ENCODE peak calls at places on chromosomes 2 and 18, in five cellular contexts. J is T-cell, A is activated B cell treated with CpG ODN at 0.5 μM for 24 hours, U is HTR-8/SVneo, Q is NCI-H1105. I is an unnamed sample.
A peak's percentile ranks its signal among the peaks of the same experiment; 100 is the strongest.

GRCh38 chr18:28735731-28736130 is 558.8 kb upstream of the CDH2 start:
- DNase-seq in U (peak; percentile 29), Q (no peak), J (no peak), A (no peak), I (peak; percentile 9)

GRCh38 chr2:120005834-120006521 is 6.9 kb upstream of the EPB41L5 start:
- DNase-seq in J (no peak), U (no peak), Q (no peak), A (no peak), I (no peak)

GRCh38 chr2:176581557-176582150 is 312.4 kb downstream of the MTX2 start:
- DNase-seq in J (no peak), A (no peak), U (no peak), Q (no peak), I (no peak)

GRCh38 chr18:4284528-4284927 is 170.6 kb downstream of the DLGAP1 start:
- DNase-seq in U (no peak), A (no peak), J (no peak), Q (no peak), I (no peak)

GRCh38 chr2:167054881-167055280 is 166.6 kb downstream of the XIRP2 start:
- DNase-seq in J (no peak), A (no peak), U (no peak), Q (no peak), I (no peak)

GRCh38 chr18:69689081-69689759 is 258.5 kb downstream of the CD226 start:
- DNase-seq in U (no peak), A (no peak), Q (no peak), J (no peak), I (no peak)

GRCh38 chr18:24427484-24427883 is 1.0 kb downstream of the IMPACT start:
- DNase-seq in J (no peak), U (no peak), Q (peak; percentile 34), A (no peak), I (peak; percentile 4)

GRCh38 chr18:74982946-74983635 is 225.8 kb downstream of the PTGR3 start:
- DNase-seq in J (no peak), Q (peak; percentile 71), A (no peak), U (no peak), I (no peak)

GRCh38 chr18:43181711-43182110 is 66.2 kb upstream of the RIT2 start:
- DNase-seq in A (no peak), J (no peak), Q (no peak), U (no peak), I (no peak)

GRCh38 chr2:209323738-209324137 is 100.1 kb upstream of the MAP2 start:
- DNase-seq in J (no peak), A (no peak), Q (no peak), U (no peak), I (no peak)

GRCh38 chr2:8479298-8479697 is 202.6 kb upstream of the ID2 start:
- DNase-seq in U (no peak), A (no peak), Q (no peak), J (no peak), I (no peak)

GRCh38 chr2:200156140-200156858 is 150.2 kb upstream of the SPATS2L start:
- DNase-seq in U (peak; percentile 56), Q (no peak), A (no peak), J (no peak), I (peak; percentile 82)

GRCh38 chr2:134679740-134680139 is 39.1 kb downstream of the TMEM163 start:
- DNase-seq in Q (no peak), A (no peak), U (no peak), J (peak; percentile 42), I (no peak)

GRCh38 chr2:161571051-161571429 is 53.2 kb upstream of the SLC4A10 start:
- DNase-seq in Q (no peak), A (no peak), J (no peak), U (no peak), I (no peak)

GRCh38 chr2:199463000-199463692 is 5.4 kb upstream of the SATB2 start:
- DNase-seq in Q (peak; percentile 43), J (peak; percentile 37), A (no peak), U (peak; percentile 81), I (peak; percentile 70)

GRCh38 chr2:11590193-11590592 is 56.3 kb downstream of the GREB1 start:
- DNase-seq in U (no peak), A (no peak), J (no peak), Q (no peak), I (no peak)

GRCh38 chr2:75464348-75464946 is 96.3 kb downstream of the EVA1A start:
- DNase-seq in Q (no peak), A (no peak), J (no peak), U (peak; percentile 20), I (peak; percentile 47)

GRCh38 chr2:237201461-237202287 is 116.0 kb downstream of the COPS8 start:
- DNase-seq in J (no peak), A (no peak), U (peak; percentile 89), Q (no peak), I (peak; percentile 13)

GRCh38 chr2:201807452-201807980 is 1.2 kb downstream of the CDK15 start:
- DNase-seq in A (no peak), J (no peak), U (no peak), Q (no peak), I (no peak)

GRCh38 chr18:31557446-31557845 is 34.2 kb upstream of the TTR start:
- DNase-seq in U (no peak), J (no peak), A (no peak), Q (no peak), I (no peak)

GRCh38 chr18:69996417-69996816 is 48.7 kb upstream of the CD226 start:
- DNase-seq in U (no peak), A (no peak), J (no peak), Q (no peak), I (no peak)

GRCh38 chr2:216274194-216274593 is 98.1 kb downstream of the MARCHF4 start:
- DNase-seq in A (no peak), J (no peak), U (no peak), Q (no peak), I (no peak)

GRCh38 chr18:13191779-13192178 is 26.8 kb upstream of the LDLRAD4 start:
- DNase-seq in J (no peak), Q (no peak), U (peak; percentile 18), A (no peak), I (no peak)

GRCh38 chr2:180682871-180683270 is 297.5 kb upstream of the UBE2E3 start:
- DNase-seq in J (no peak), A (no peak), Q (no peak), U (no peak), I (no peak)

GRCh38 chr2:233473386-233473791 is 93.2 kb downstream of the USP40 start:
- DNase-seq in Q (no peak), A (no peak), J (no peak), U (no peak), I (no peak)

GRCh38 chr2:61645911-61646310 is 107.8 kb upstream of the XPO1 start:
- DNase-seq in Q (no peak), U (no peak), A (no peak), J (no peak), I (no peak)

GRCh38 chr18:21391074-21391673 is 149.1 kb downstream of the GREB1L start:
- DNase-seq in U (no peak), A (no peak), Q (peak; percentile 5), J (no peak), I (peak; percentile 79)

GRCh38 chr18:76572517-76573247 is 77.6 kb upstream of the ZNF516 start:
- DNase-seq in A (no peak), U (no peak), Q (no peak), J (no peak), I (no peak)

GRCh38 chr2:187924293-187924692 is 367.4 kb upstream of the GULP1 start:
- DNase-seq in U (no peak), A (no peak), J (no peak), Q (no peak), I (no peak)

GRCh38 chr2:24970483-24971299 is 1.1 kb downstream of the DNAJC27 start:
- DNase-seq in U (no peak), Q (no peak), J (no peak), A (no peak), I (peak; percentile 15)

GRCh38 chr2:100275200-100275589 is 47.1 kb downstream of the LONRF2 start:
- DNase-seq in A (no peak), Q (no peak), U (no peak), J (no peak), I (no peak)

GRCh38 chr18:13290856-13291271 is 72.3 kb downstream of the LDLRAD4 start:
- DNase-seq in J (no peak), A (no peak), Q (no peak), U (no peak), I (no peak)

GRCh38 chr2:230643576-230644291 is 68.9 kb upstream of the CAB39 start:
- DNase-seq in A (no peak), Q (no peak), U (no peak), J (no peak), I (no peak)

GRCh38 chr2:174331731-174332606 is 2.8 kb upstream of the SP9 start:
- DNase-seq in A (no peak), Q (no peak), U (no peak), J (no peak), I (no peak)